ENCODE peak calls at places on chromosomes 16 and 17, in ten cellular contexts. F, X, G, Y, L, M, J, A, N and T are unnamed samples. For H3K4me1 and H3K36me3, the result is how much of the 10 kb centered on the place peaks cover.

GRCh38 chr16:78122774-78123315 is 23.4 kb downstream of the WWOX start:
- DNase-seq in F (no peak), X (no peak), G (no peak), Y (no peak), L (peak), M (no peak), J (peak), A (no peak), N (no peak), T (no peak)

GRCh38 chr17:77957215-77957868 is 1.2 kb upstream of the TNRC6C start:
- DNase-seq in F (no peak), X (no peak), G (no peak), Y (no peak), L (peak), M (no peak), J (peak), A (no peak), N (no peak), T (no peak)

GRCh38 chr17:20721151-20721550 is 141.6 kb downstream of the CDRT15L2 start:
- DNase-seq in F (no peak), X (no peak), G (no peak), Y (no peak), L (peak), M (no peak), J (no peak), A (no peak), N (no peak), T (no peak)

GRCh38 chr17:31269597-31269996 is 27.4 kb downstream of the OMG start:
- DNase-seq in F (no peak), X (peak), G (no peak), Y (no peak), L (peak), M (no peak), J (peak), A (no peak), N (no peak), T (no peak)

GRCh38 chr17:34620458-34620857 is 41.1 kb downstream of the TMEM132E start:
- DNase-seq in F (no peak), X (no peak), G (no peak), Y (no peak), L (no peak), M (no peak), J (no peak), A (no peak), N (no peak), T (no peak)

GRCh38 chr16:5377280-5377898 is 279.8 kb upstream of the EEF2KMT start:
- DNase-seq in F (no peak), X (no peak), G (no peak), Y (no peak), L (no peak), M (no peak), J (no peak), A (no peak), N (no peak), T (no peak)

GRCh38 chr16:14278749-14279148 is 207.6 kb downstream of the MRTFB start:
- DNase-seq in F (no peak), X (no peak), G (no peak), Y (no peak), L (no peak), M (no peak), J (no peak), A (no peak), N (no peak), T (no peak)

GRCh38 chr16:81767987-81768592 is 11.0 kb upstream of the PLCG2 start:
- DNase-seq in F (no peak), X (no peak), G (no peak), Y (no peak), L (peak), M (no peak), J (no peak), A (no peak), N (peak), T (no peak)

GRCh38 chr16:14011846-14012245 is 59.3 kb upstream of the MRTFB start:
- DNase-seq in F (peak), X (no peak), G (no peak), Y (no peak), L (no peak), M (no peak), J (no peak), A (no peak), N (no peak), T (no peak)

GRCh38 chr17:44348234-44348987 is 3.3 kb downstream of the GRN start:
- DNase-seq in F (no peak), X (no peak), G (no peak), Y (peak), L (no peak), M (no peak), J (no peak), A (no peak), N (no peak), T (no peak)

GRCh38 chr17:3603119-3603869 is 5.9 kb downstream of the TRPV1 start:
- DNase-seq in F (no peak), X (peak), G (no peak), Y (no peak), L (no peak), M (no peak), J (no peak), A (no peak), N (peak), T (no peak)

GRCh38 chr17:82789051-82789592 is 37.3 kb downstream of the TBCD start:
- DNase-seq in F (no peak), X (no peak), G (no peak), Y (no peak), L (no peak), M (no peak), J (no peak), A (no peak), N (no peak), T (no peak)

GRCh38 chr17:75288359-75288758 is 874 bp downstream of the SLC25A19 start:
- DNase-seq in F (no peak), X (no peak), G (no peak), Y (no peak), L (no peak), M (no peak), J (no peak), A (no peak), N (no peak), T (no peak)

GRCh38 chr16:22141746-22142145 is 20.6 kb upstream of the SDR42E2 start:
- DNase-seq in F (no peak), X (no peak), G (no peak), Y (no peak), L (no peak), M (no peak), J (no peak), A (no peak), N (no peak), T (no peak)

GRCh38 chr17:39996789-39997188 is 16.2 kb downstream of the PSMD3 start:
- DNase-seq in F (peak), X (no peak), G (no peak), Y (no peak), L (no peak), M (no peak), J (no peak), A (no peak), N (peak), T (no peak)

DNA sequence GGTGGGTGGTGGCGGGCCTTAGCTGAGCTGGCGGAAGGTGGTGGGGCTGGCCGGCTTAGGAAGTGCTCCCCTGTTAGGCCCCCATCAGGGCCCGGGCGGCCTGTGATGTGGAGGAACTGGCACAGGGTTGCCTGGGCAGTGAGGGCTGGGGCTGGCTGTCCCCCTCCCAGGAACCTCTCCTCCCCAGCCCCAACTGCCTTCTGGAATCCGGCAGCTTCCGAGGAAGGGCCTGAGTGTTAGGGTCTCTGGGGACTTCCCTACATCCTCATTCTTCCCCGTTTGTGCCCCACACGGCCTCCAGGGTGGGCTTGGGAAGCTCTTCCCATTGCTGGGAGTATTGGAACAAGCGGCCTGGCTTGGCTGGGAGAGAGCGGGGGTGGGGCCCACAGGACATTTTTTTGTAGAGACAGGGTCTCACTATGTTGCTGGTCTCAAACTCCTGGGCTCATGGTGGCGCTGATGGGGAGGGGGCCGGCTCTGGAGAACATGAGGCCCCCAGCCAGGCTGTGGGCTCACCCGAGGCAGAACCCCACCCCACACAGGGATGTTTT is 89.9 kb upstream of the CIBAR2 start:
- DNase-seq in F (no peak), X (no peak), G (no peak), Y (no peak), L (no peak), M (no peak), J (no peak), A (no peak), N (no peak), T (no peak)
- H3K27ac ChIP-seq in F (peak), X (no peak), G (peak), Y (peak), L (peak), M (peak), J (peak), A (no peak), N (peak), T (peak)

DNA sequence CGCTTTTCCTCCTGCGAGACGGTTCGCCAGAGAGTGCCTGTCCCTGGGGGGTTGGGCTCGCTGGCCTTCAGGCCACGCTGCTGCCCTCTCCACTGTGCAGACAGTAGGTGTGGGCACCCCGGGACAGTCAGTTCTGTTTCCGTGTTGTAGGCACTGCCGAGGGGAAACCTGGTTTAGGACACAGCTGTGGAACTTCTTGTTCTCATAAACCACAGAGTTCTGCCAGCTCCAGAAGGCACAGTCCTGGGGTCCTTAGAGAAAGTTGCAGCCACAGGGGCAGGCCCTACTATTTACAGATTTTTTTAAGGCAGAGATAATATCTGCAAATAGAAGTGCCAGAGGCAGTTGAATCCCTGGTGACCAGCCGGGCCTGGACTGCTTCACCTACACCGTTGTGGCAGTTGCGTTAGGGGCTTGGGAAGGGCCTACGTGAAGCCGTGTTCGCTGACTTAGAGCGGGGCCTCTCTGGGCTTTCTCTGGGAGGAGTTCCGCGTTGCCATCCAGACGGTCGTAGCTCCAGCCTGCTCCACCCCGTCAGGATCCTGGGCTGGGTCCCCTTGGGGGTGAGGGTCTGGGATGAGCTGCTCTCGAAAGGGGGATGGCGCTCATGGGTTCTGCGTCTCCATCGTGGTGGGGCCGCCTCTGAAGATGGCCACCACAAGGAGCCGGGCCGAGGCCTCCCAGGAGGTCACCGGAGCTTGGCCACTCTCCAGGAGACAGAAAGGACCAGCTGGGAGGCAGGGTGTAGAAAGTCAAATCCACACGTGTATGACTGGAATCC is 126.3 kb downstream of the BANP start:
- DNase-seq in F (no peak), X (no peak), G (no peak), Y (no peak), L (no peak), M (no peak), J (peak), A (no peak), N (peak), T (no peak)
- H3K4me1 ChIP-seq in F (under half), X (under half), G (under half), Y (under half), L (under half), M (under half), J (under half), A (under half), N (under half), T (under half)

GRCh38 chr16:87458424-87458915 is 34.4 kb downstream of the ZCCHC14 start:
- DNase-seq in F (no peak), X (no peak), G (no peak), Y (no peak), L (no peak), M (no peak), J (no peak), A (no peak), N (no peak), T (no peak)

GRCh38 chr16:87461466-87461975 is 31.3 kb downstream of the ZCCHC14 start:
- DNase-seq in F (peak), X (peak), G (peak), Y (peak), L (peak), M (peak), J (peak), A (no peak), N (peak), T (peak)

GRCh38 chr16:87459833-87460232 is 33.0 kb downstream of the ZCCHC14 start:
- DNase-seq in F (no peak), X (no peak), G (no peak), Y (no peak), L (no peak), M (no peak), J (no peak), A (no peak), N (no peak), T (no peak)

GRCh38 chr16:87459027-87459426 is 33.8 kb downstream of the ZCCHC14 start:
- DNase-seq in F (no peak), X (no peak), G (no peak), Y (no peak), L (no peak), M (no peak), J (no peak), A (no peak), N (no peak), T (no peak)

GRCh38 chr16:87460936-87461335 is 31.9 kb downstream of the ZCCHC14 start:
- DNase-seq in F (no peak), X (no peak), G (no peak), Y (no peak), L (no peak), M (no peak), J (no peak), A (no peak), N (no peak), T (no peak)
- H3K36me3 ChIP-seq in F (under half), X (under half), G (under half), Y (under half), L (under half), M (under half), J (under half), A (under half), N (under half), T (under half)

DNA sequence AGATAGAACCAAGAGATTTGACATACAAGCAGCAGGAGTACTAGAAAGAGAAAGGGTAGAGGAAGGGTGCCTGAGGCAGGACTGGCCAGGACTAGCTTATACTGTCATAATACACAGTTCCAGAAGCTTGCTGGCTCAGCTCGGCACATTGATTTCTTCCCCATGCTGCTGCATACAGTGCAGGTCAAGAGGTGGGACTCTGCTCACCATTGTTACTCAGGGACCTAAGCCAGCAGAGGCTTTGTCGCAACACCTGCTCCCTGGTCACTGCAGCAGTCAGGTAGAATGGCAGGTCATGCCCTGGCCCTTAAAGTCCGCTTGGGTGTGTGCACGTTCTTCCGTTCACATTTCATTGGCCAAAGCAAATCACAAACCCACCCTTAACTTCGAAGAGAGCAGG is 32.8 kb downstream of the LDHD start:
- DNase-seq in F (no peak), X (no peak), G (no peak), Y (no peak), L (no peak), M (no peak), J (no peak), A (no peak), N (peak), T (no peak)
- H3K27ac ChIP-seq in F (no peak), X (no peak), G (no peak), Y (no peak), L (no peak), M (no peak), J (no peak), A (no peak), N (no peak), T (no peak)

DNA sequence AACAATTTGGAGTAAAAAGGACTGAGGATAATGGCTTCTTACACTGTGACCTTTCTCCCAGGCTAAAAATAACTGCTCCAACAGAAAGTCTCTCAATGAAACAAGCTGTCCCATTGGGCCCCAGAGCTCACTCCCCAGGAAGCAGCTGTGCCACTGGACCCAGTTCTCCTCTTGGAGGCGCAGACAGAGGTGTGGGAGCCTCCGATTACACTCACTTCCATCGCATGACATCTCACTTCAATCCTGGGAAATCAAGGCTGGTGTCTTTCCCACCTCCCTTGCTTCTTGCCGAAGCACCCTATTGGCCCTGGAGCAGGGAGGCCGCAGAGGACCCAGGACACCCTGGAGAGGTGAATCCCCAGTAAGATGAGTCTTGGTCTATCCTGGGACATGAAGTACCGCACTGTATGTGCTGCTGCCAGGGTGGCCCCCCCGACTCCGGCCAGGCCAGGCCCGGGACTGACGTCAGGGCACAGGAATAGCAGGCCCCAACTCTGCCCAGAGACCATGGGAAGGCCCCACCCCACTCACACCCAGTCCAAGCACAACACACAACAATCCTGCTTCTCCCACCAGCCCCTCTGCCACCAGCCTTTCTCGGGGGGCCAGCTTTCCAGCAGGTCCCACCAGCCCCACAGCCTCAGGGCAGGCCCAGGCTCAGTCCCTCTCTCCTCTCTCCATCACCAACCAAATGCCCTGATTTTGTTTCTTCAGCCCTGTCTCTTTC is 29.5 kb downstream of the SRL start:
- DNase-seq in F (peak), X (no peak), G (no peak), Y (no peak), L (no peak), M (peak), J (no peak), A (no peak), N (no peak), T (peak)
- H3K4me1 ChIP-seq in F (under half), X (under half), G (under half), Y (under half), L (under half), M (half or more), J (under half), A (under half), N (under half), T (half or more)

DNA sequence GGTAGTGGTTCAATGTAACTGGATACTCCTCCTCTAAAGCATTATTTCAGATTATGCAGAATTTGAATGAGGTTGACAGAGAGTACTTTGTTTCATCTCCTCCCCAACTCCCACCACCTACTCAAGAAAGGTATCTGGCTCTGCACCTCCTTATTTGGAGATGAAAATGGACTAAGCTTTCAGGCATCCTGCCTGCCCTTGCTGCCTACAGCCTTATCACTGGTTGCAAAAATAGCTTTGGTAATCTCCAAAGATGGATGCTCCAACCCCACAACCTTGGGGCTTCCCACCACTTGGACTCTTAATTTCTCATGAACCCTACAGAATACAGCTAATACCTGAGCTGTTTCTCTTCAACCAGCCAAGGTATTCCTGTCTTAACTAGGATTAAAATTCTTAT is 45.3 kb upstream of the CORO6 start:
- DNase-seq in F (no peak), X (no peak), G (no peak), Y (no peak), L (no peak), M (no peak), J (peak), A (no peak), N (no peak), T (peak)
- H3K36me3 ChIP-seq in F (under half), X (under half), G (under half), Y (under half), L (under half), M (under half), J (under half), A (half or more), N (under half), T (under half)

DNA sequence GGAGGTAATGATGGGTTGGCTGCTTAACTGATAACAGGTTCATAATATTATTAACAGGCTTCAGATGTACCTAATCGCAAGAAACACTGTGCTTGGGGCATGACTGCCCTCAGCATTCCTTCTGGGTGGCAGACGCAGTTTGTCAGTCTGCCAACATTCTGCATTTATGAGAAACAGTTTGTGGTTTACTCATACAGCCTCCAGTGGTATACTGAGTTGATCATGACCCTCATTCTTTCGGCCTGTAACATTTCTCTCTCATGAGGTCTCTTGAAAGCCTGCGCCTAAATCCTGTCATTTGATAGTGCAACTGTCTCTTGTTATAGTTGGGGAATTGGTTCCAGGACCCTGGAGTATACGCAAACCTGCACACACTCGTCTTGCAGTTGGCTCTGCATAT is 4.9 kb upstream of the RUSF1 start:
- DNase-seq in F (no peak), X (peak), G (no peak), Y (no peak), L (no peak), M (no peak), J (no peak), A (no peak), N (no peak), T (no peak)
- H3K27ac ChIP-seq in F (no peak), X (no peak), G (no peak), Y (no peak), L (no peak), M (no peak), J (no peak), A (no peak), N (no peak), T (no peak)

GRCh38 chr16:79272141-79272577 is 328.4 kb downstream of the MAF start:
- DNase-seq in F (no peak), X (no peak), G (no peak), Y (peak), L (no peak), M (no peak), J (no peak), A (peak), N (no peak), T (no peak)
- H3K4me1 ChIP-seq in F (under half), X (under half), G (under half), Y (under half), L (under half), M (under half), J (under half), A (half or more), N (under half), T (under half)

GRCh38 chr17:64505320-64506200 is 529 bp downstream of the DDX5 start:
- DNase-seq in F (peak), X (peak), G (peak), Y (peak), L (peak), M (peak), J (peak), A (peak), N (peak), T (peak)
- H3K36me3 ChIP-seq in F (under half), X (half or more), G (under half), Y (under half), L (under half), M (under half), J (under half), A (half or more), N (under half), T (under half)